ENCODE peak calls at places on chromosomes 11 and 22, in nine cellular contexts. One of them, this sample, is unnamed.
A peak's percentile ranks its signal among the peaks of the same experiment; 100 is the strongest.

GRCh38 chr22:29359469-29359868 is 28.9 kb downstream of the AP1B1 start:
- DNase-seq in SK-N-SH: peak; percentile 81
- DNase-seq in upper lobe of right lung: no peak
- DNase-seq in cardiac muscle cell: peak; percentile 75
- DNase-seq in dorsolateral prefrontal cortex: peak; percentile 69
- DNase-seq in body of pancreas: peak; percentile 44
- DNase-seq in psoas muscle: peak; percentile 85
- DNase-seq in gastrocnemius medialis: peak; percentile 31
- DNase-seq in HL-60: peak; percentile 14
- DNase-seq in this sample: peak; percentile 11

GRCh38 chr22:41197808-41198585 is 7.1 kb upstream of the L3MBTL2 start:
- DNase-seq in SK-N-SH: peak; percentile 48
- DNase-seq in upper lobe of right lung: peak; percentile 73
- DNase-seq in cardiac muscle cell: no peak
- DNase-seq in dorsolateral prefrontal cortex: peak; percentile 73
- DNase-seq in body of pancreas: peak; percentile 32
- DNase-seq in psoas muscle: peak; percentile 55
- DNase-seq in gastrocnemius medialis: no peak
- DNase-seq in HL-60: peak; percentile 61
- DNase-seq in this sample: no peak

GRCh38 chr11:48184452-48184851 is 32.2 kb upstream of the OR4B1 start:
- DNase-seq in SK-N-SH: no peak
- DNase-seq in upper lobe of right lung: no peak
- DNase-seq in cardiac muscle cell: no peak
- DNase-seq in dorsolateral prefrontal cortex: no peak
- DNase-seq in body of pancreas: no peak
- DNase-seq in psoas muscle: no peak
- DNase-seq in gastrocnemius medialis: no peak
- DNase-seq in HL-60: no peak
- DNase-seq in this sample: no peak

GRCh38 chr22:42876041-42876440 is 19.0 kb upstream of the ARFGAP3 start:
- DNase-seq in SK-N-SH: no peak
- DNase-seq in upper lobe of right lung: no peak
- DNase-seq in cardiac muscle cell: no peak
- DNase-seq in dorsolateral prefrontal cortex: no peak
- DNase-seq in body of pancreas: no peak
- DNase-seq in psoas muscle: no peak
- DNase-seq in gastrocnemius medialis: no peak
- DNase-seq in HL-60: no peak
- DNase-seq in this sample: no peak

GRCh38 chr11:69269388-69269787 is 24.6 kb upstream of the MYEOV start:
- DNase-seq in SK-N-SH: no peak
- DNase-seq in upper lobe of right lung: no peak
- DNase-seq in cardiac muscle cell: no peak
- DNase-seq in dorsolateral prefrontal cortex: no peak
- DNase-seq in body of pancreas: no peak
- DNase-seq in psoas muscle: no peak
- DNase-seq in gastrocnemius medialis: no peak
- DNase-seq in HL-60: no peak
- DNase-seq in this sample: no peak

GRCh38 chr22:25060522-25061071 is 108.1 kb downstream of the KIAA1671 start:
- DNase-seq in SK-N-SH: no peak
- DNase-seq in upper lobe of right lung: no peak
- DNase-seq in cardiac muscle cell: no peak
- DNase-seq in dorsolateral prefrontal cortex: no peak
- DNase-seq in body of pancreas: no peak
- DNase-seq in psoas muscle: no peak
- DNase-seq in gastrocnemius medialis: no peak
- DNase-seq in HL-60: no peak
- DNase-seq in this sample: peak; percentile 19

GRCh38 chr11:31817054-31817620 is 6.0 kb upstream of the PAX6 start:
- DNase-seq in SK-N-SH: peak; percentile 38
- DNase-seq in upper lobe of right lung: no peak
- DNase-seq in cardiac muscle cell: no peak
- DNase-seq in dorsolateral prefrontal cortex: no peak
- DNase-seq in body of pancreas: no peak
- DNase-seq in psoas muscle: no peak
- DNase-seq in gastrocnemius medialis: no peak
- DNase-seq in HL-60: peak; percentile 20
- DNase-seq in this sample: no peak

GRCh38 chr11:124285610-124286344 is 28.0 kb downstream of the OR8D1 start:
- DNase-seq in SK-N-SH: no peak
- DNase-seq in upper lobe of right lung: no peak
- DNase-seq in cardiac muscle cell: peak; percentile 64
- DNase-seq in dorsolateral prefrontal cortex: no peak
- DNase-seq in body of pancreas: no peak
- DNase-seq in psoas muscle: no peak
- DNase-seq in gastrocnemius medialis: no peak
- DNase-seq in HL-60: no peak
- DNase-seq in this sample: no peak

GRCh38 chr22:20438066-20438677 is 547 bp upstream of the SCARF2 start:
- DNase-seq in SK-N-SH: no peak
- DNase-seq in upper lobe of right lung: peak; percentile 67
- DNase-seq in cardiac muscle cell: peak; percentile 60
- DNase-seq in dorsolateral prefrontal cortex: no peak
- DNase-seq in body of pancreas: no peak
- DNase-seq in psoas muscle: peak; percentile 67
- DNase-seq in gastrocnemius medialis: no peak
- DNase-seq in HL-60: no peak
- DNase-seq in this sample: no peak

GRCh38 chr11:128965485-128965884 is 22.8 kb upstream of the TP53AIP1 start:
- DNase-seq in SK-N-SH: no peak
- DNase-seq in upper lobe of right lung: no peak
- DNase-seq in cardiac muscle cell: peak; percentile 11
- DNase-seq in dorsolateral prefrontal cortex: no peak
- DNase-seq in body of pancreas: no peak
- DNase-seq in psoas muscle: no peak
- DNase-seq in gastrocnemius medialis: no peak
- DNase-seq in HL-60: no peak
- DNase-seq in this sample: no peak

GRCh38 chr11:127345819-127346459 is 345.4 kb upstream of the KIRREL3 start:
- DNase-seq in SK-N-SH: peak; percentile 66
- DNase-seq in upper lobe of right lung: no peak
- DNase-seq in cardiac muscle cell: peak; percentile 28
- DNase-seq in dorsolateral prefrontal cortex: peak; percentile 44
- DNase-seq in body of pancreas: peak; percentile 41
- DNase-seq in psoas muscle: no peak
- DNase-seq in gastrocnemius medialis: no peak
- DNase-seq in HL-60: no peak
- DNase-seq in this sample: peak; percentile 25

GRCh38 chr11:13052130-13052541 is 43.0 kb downstream of the RASSF10 start:
- DNase-seq in SK-N-SH: no peak
- DNase-seq in upper lobe of right lung: no peak
- DNase-seq in cardiac muscle cell: no peak
- DNase-seq in dorsolateral prefrontal cortex: no peak
- DNase-seq in body of pancreas: peak; percentile 41
- DNase-seq in psoas muscle: no peak
- DNase-seq in gastrocnemius medialis: no peak
- DNase-seq in HL-60: no peak
- DNase-seq in this sample: peak; percentile 26

DNA sequence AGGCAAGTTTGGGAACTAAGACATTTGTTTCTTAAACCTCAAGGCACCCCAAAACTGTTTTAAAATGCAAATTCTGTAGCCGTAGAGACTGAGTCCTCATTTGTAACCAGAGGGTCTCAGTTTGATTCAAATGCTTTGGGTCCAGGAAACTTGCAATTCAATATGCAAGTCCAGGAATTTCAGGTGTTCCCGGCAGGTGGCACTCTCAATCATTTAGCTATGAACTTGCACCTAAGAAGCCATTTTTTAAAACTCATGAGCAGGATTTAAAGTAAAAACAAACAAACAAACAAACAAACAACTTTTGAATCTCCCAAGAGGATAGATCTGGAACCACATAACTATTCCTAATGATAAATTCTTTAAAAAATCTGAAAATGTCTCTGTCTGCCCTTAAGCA is 8.7 kb upstream of the ABTB2 start:
- DNase-seq in SK-N-SH: peak; percentile 36
- DNase-seq in upper lobe of right lung: no peak
- DNase-seq in cardiac muscle cell: no peak
- DNase-seq in dorsolateral prefrontal cortex: no peak
- DNase-seq in body of pancreas: peak; percentile 60
- DNase-seq in psoas muscle: no peak
- DNase-seq in gastrocnemius medialis: no peak
- DNase-seq in HL-60: peak; percentile 47
- DNase-seq in this sample: no peak
- TF ChIP-seq CTCF in SK-N-SH: peak; percentile 42
- TF ChIP-seq CTCF in upper lobe of right lung: peak; percentile 27
- TF ChIP-seq CTCF in cardiac muscle cell: peak; percentile 16
- TF ChIP-seq CTCF in dorsolateral prefrontal cortex: no peak
- TF ChIP-seq CTCF in body of pancreas: peak; percentile 63
- TF ChIP-seq CTCF in psoas muscle: peak; percentile 27
- TF ChIP-seq CTCF in gastrocnemius medialis: no peak
- TF ChIP-seq CTCF in HL-60: no peak
- TF ChIP-seq CTCF in this sample: no peak

DNA sequence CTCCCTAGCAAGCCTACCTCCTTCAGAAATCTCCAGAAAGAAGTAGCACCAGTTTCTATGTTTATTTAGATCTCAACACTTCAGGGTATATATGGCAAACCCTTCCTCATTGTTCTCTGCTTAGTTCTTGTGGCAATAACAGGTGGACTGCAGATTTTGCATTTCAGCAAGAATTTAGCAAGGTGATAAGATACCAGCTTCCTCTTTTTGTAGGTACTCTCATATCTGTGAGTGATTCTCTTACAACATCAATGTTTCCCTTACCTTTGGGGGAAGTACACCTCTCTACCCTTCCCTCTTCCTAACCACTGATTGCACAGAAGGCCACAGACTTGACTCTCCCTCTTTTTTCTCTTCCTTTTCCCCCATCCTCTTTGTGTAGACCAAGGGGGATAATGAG is 230.9 kb upstream of the SESN3 start:
- DNase-seq in SK-N-SH: no peak
- DNase-seq in upper lobe of right lung: no peak
- DNase-seq in cardiac muscle cell: no peak
- DNase-seq in dorsolateral prefrontal cortex: no peak
- DNase-seq in body of pancreas: no peak
- DNase-seq in psoas muscle: no peak
- DNase-seq in gastrocnemius medialis: no peak
- DNase-seq in HL-60: peak; percentile 30
- DNase-seq in this sample: no peak
- H3K27ac ChIP-seq in SK-N-SH: no peak overlapping the region
- H3K27ac ChIP-seq in upper lobe of right lung: no peak overlapping the region
- H3K27ac ChIP-seq in cardiac muscle cell: no peak overlapping the region
- H3K27ac ChIP-seq in dorsolateral prefrontal cortex: no peak overlapping the region
- H3K27ac ChIP-seq in body of pancreas: no peak overlapping the region
- H3K27ac ChIP-seq in psoas muscle: no peak overlapping the region
- H3K27ac ChIP-seq in gastrocnemius medialis: no peak overlapping the region
- H3K27ac ChIP-seq in HL-60: no peak overlapping the region
- H3K27ac ChIP-seq in this sample: no peak overlapping the region

DNA sequence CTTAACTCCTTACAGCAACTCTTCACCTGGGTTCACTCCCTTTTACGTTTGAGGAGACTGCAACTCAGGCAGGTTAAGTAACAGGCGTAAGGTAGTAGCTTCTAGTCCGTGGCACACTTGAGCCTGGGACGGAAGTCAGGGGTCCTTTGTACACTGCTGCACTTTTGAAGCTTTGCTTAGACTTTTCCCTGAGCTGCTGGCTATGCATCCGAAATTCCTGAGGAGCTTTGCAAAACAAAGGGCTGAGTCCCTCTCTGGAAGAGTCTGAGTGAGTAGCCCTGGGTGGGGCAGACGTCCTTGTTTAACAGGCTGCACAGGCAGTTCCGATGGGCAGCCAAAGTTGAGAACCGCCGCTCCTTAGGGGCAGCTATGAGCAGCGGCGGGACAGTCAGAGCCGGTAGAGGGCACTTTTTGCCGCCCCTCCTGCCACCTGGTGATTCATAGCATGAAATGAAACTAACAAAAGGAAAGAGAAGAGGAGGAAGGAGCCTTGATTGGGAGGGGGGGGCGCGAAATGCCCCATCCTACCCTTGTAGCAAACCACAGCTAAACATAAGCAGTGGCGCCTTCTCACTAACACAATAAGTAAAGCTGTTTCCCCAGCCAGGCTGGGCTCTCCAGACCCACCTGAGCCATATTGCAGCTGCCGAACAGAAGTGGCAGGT is 1.4 kb downstream of the TMEM109 start:
- DNase-seq in SK-N-SH: peak; percentile 65
- DNase-seq in upper lobe of right lung: peak; percentile 84
- DNase-seq in cardiac muscle cell: peak; percentile 56
- DNase-seq in dorsolateral prefrontal cortex: no peak
- DNase-seq in body of pancreas: peak; percentile 50
- DNase-seq in psoas muscle: peak; percentile 81
- DNase-seq in gastrocnemius medialis: peak; percentile 41
- DNase-seq in HL-60: peak; percentile 41
- DNase-seq in this sample: peak; percentile 82
- TF ChIP-seq CTCF in SK-N-SH: peak; percentile 48
- TF ChIP-seq CTCF in upper lobe of right lung: peak; percentile 36
- TF ChIP-seq CTCF in cardiac muscle cell: peak; percentile 38
- TF ChIP-seq CTCF in dorsolateral prefrontal cortex: peak; percentile 31
- TF ChIP-seq CTCF in body of pancreas: peak; percentile 31
- TF ChIP-seq CTCF in psoas muscle: peak; percentile 32
- TF ChIP-seq CTCF in gastrocnemius medialis: peak; percentile 29
- TF ChIP-seq CTCF in HL-60: no peak
- TF ChIP-seq CTCF in this sample: peak; percentile 61

DNA sequence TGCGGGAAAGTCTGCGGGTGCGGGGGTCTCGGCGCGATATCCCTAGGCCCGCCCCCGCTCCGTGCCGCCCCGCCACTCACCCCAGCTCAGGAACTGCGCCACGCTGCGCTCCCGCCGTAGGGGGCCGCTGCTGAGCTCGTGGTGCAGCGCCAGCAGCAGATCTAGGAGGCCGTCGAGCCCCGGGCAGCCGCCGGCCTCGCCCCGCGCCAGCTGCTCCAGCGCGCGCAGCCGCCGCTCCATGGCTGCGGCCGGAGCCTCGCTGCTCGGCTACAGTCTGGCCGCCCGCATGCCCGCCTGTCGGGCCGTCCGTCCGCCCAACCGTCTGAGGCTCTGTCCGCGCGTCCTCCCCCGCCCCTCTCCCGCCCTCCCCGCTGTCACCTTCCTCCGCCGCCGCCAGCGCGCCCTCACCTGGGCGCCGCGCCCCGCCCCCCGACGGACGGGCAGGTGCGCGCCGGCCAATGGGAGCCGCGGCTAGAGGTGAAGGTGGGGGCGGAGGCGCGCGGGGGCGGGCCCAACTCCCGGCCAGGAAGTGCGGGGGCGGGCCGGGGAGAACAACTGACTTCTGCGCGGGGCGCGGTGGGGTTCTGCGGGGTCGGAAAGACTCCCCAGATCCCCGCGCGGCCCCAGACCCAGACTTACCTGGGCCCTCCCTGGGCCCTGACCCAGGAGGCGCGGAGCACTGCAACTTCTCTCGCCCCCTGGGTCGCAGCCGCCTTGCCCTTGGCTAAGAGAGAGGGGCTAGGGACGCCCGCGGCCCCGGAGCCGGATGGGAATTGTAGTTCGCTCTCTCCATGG is at the start of gene CDC42BPG:
- DNase-seq in SK-N-SH: peak; percentile 93
- DNase-seq in upper lobe of right lung: peak; percentile 94
- DNase-seq in cardiac muscle cell: peak; percentile 70
- DNase-seq in dorsolateral prefrontal cortex: no peak
- DNase-seq in body of pancreas: peak; percentile 92
- DNase-seq in psoas muscle: peak; percentile 84
- DNase-seq in gastrocnemius medialis: no peak
- DNase-seq in HL-60: peak; percentile 64
- DNase-seq in this sample: peak; percentile 83
- H3K27ac ChIP-seq in SK-N-SH: no peak within 1 kb of the TSS
- H3K27ac ChIP-seq in upper lobe of right lung: peak within 1 kb of the TSS; percentile 87
- H3K27ac ChIP-seq in cardiac muscle cell: no peak within 1 kb of the TSS
- H3K27ac ChIP-seq in dorsolateral prefrontal cortex: no peak within 1 kb of the TSS
- H3K27ac ChIP-seq in body of pancreas: peak within 1 kb of the TSS; percentile 86
- H3K27ac ChIP-seq in psoas muscle: no peak within 1 kb of the TSS
- H3K27ac ChIP-seq in gastrocnemius medialis: no peak within 1 kb of the TSS
- H3K27ac ChIP-seq in HL-60: no peak within 1 kb of the TSS
- H3K27ac ChIP-seq in this sample: peak within 1 kb of the TSS; percentile 99